ENCODE peak calls at places on chromosomes 4 and X, in seven cellular contexts. A is NCI-H1417; Y is HFFc6; F is stimulated activated CD8-positive, alpha-beta memory T cell treated with anti-CD3 and anti-CD28 coated beads, Interleukin-15, amount 100 ng/mL, for 24 hours; C is nucleus accumbens; T is lower leg skin; I is fibroblast of lung. S is an unnamed sample.

GRCh38 chr4:80710748-80711451 is 319.6 kb upstream of the BMP3 start:
- DNase-seq in I (no peak), C (no peak), A (no peak), T (no peak), Y (no peak), F (no peak), S (no peak)

GRCh38 chrX:67104982-67105757 is 438.7 kb upstream of the AR start:
- DNase-seq in Y (no peak), T (no peak), I (no peak), A (no peak), F (no peak), C (no peak), S (no peak)

GRCh38 chrX:72526534-72527508 is 45.8 kb downstream of the HDAC8 start:
- DNase-seq in A (no peak), I (peak), Y (no peak), F (no peak), C (no peak), T (no peak), S (no peak)

GRCh38 chrX:11334165-11334564 is 41.0 kb downstream of the AMELX start:
- DNase-seq in F (no peak), C (no peak), Y (no peak), I (no peak), T (no peak), A (no peak), S (no peak)

GRCh38 chr4:76984788-76985211 is 35.2 kb downstream of the SEPTIN11 start:
- DNase-seq in C (no peak), F (no peak), A (no peak), I (peak), Y (peak), T (peak), S (peak)

GRCh38 chr4:166091914-166092510 is 219.0 kb downstream of the TLL1 start:
- DNase-seq in I (peak), F (no peak), C (no peak), T (no peak), Y (peak), A (no peak), S (peak)

GRCh38 chr4:2800691-2801596 is 8.1 kb downstream of the SH3BP2 start:
- DNase-seq in A (no peak), C (peak), Y (peak), T (peak), I (peak), F (no peak), S (no peak)

GRCh38 chrX:81120270-81120935 is 81.3 kb downstream of the HMGN5 start:
- DNase-seq in T (no peak), Y (no peak), A (peak), F (no peak), C (no peak), I (no peak), S (peak)

GRCh38 chr4:25123236-25123635 is 37.0 kb downstream of the SEPSECS start:
- DNase-seq in A (no peak), Y (no peak), I (no peak), F (no peak), T (no peak), C (no peak), S (no peak)

GRCh38 chrX:17655232-17656034 is 81.9 kb upstream of the SCML1 start:
- DNase-seq in T (no peak), A (no peak), Y (no peak), F (no peak), I (peak), C (no peak), S (no peak)

GRCh38 chr4:108325561-108325960 is 156.8 kb upstream of the LEF1 start:
- DNase-seq in C (no peak), F (no peak), A (no peak), I (no peak), Y (no peak), T (no peak), S (no peak)

GRCh38 chr4:182549386-182549785 is 306.2 kb downstream of the TENM3 start:
- DNase-seq in C (no peak), F (no peak), I (no peak), A (no peak), T (no peak), Y (no peak), S (no peak)

GRCh38 chr4:188573104-188573503 is 433.9 kb downstream of the TRIML1 start:
- DNase-seq in A (no peak), Y (no peak), F (no peak), C (no peak), T (no peak), I (no peak), S (no peak)

GRCh38 chrX:138775501-138775900 is 64.0 kb upstream of the FGF13 start:
- DNase-seq in T (no peak), F (no peak), I (peak), A (no peak), C (no peak), Y (peak), S (peak)

GRCh38 chr4:61638600-61638999 is 438.5 kb downstream of the ADGRL3 start:
- DNase-seq in C (no peak), F (no peak), T (no peak), A (no peak), Y (no peak), I (peak), S (no peak)

GRCh38 chr4:38723726-38724506 is 58.9 kb downstream of the TLR10 start:
- DNase-seq in A (no peak), T (no peak), F (no peak), I (peak), C (no peak), Y (no peak), S (no peak)

GRCh38 chr4:41013746-41014145 is 200.6 kb downstream of the APBB2 start:
- DNase-seq in A (no peak), C (no peak), Y (no peak), T (no peak), F (no peak), I (no peak), S (no peak)

GRCh38 chrX:131264665-131265064 is 24.4 kb downstream of the IGSF1 start:
- DNase-seq in C (no peak), A (no peak), F (no peak), T (no peak), Y (no peak), I (no peak), S (no peak)

GRCh38 chrX:630922-631496 is 418 bp downstream of the SHOX start:
- DNase-seq in T (no peak), A (no peak), F (no peak), C (no peak), I (no peak), Y (no peak), S (no peak)

GRCh38 chrX:26788402-26788998 is 572.5 kb downstream of the MAGEB5 start:
- DNase-seq in A (no peak), C (no peak), F (no peak), I (no peak), Y (no peak), T (no peak), S (peak)

GRCh38 chrX:48459483-48459882 is 10.6 kb downstream of the SLC38A5 start:
- DNase-seq in Y (no peak), F (no peak), I (no peak), T (peak), A (no peak), C (no peak), S (no peak)

GRCh38 chr4:73617256-73617655 is 3.0 kb downstream of the RASSF6 start:
- DNase-seq in Y (no peak), I (no peak), F (no peak), A (no peak), T (no peak), C (no peak), S (peak)

GRCh38 chr4:7043521-7044414 is 596 bp downstream of the TADA2B start:
- DNase-seq in C (no peak), I (peak), A (peak), Y (peak), F (peak), T (peak), S (no peak)

GRCh38 chr4:86935499-86935832 is 655 bp downstream of the AFF1 start:
- DNase-seq in Y (no peak), F (peak), T (no peak), C (no peak), I (no peak), A (peak), S (no peak)

GRCh38 chrX:640641-641040 is 10.1 kb downstream of the SHOX start:
- DNase-seq in F (no peak), A (no peak), T (peak), Y (no peak), I (no peak), C (no peak), S (no peak)

GRCh38 chrX:39619182-39620009 is 478.4 kb downstream of the BCOR start:
- DNase-seq in T (no peak), I (no peak), C (no peak), Y (no peak), A (no peak), F (no peak), S (peak)

GRCh38 chr4:123366144-123366748 is 30.3 kb upstream of the SPRY1 start:
- DNase-seq in Y (no peak), C (no peak), I (no peak), A (no peak), T (no peak), F (no peak), S (no peak)

GRCh38 chr4:39045791-39046221 is 13.6 kb upstream of the TMEM156 start:
- DNase-seq in T (no peak), A (no peak), F (no peak), Y (no peak), C (no peak), I (no peak), S (no peak)

GRCh38 chr4:140571620-140572019 is 2.9 kb upstream of the UCP1 start:
- DNase-seq in C (no peak), A (no peak), Y (no peak), F (no peak), I (no peak), T (no peak), S (no peak)

GRCh38 chr4:1511441-1512041 is 105.3 kb upstream of the NKX1-1 start:
- DNase-seq in A (no peak), F (no peak), Y (peak), T (no peak), I (peak), C (no peak), S (no peak)

S was measured in renal cortical epithelial cell.